ENCODE peak calls at places on chromosomes 13 and 19, in eight cellular contexts. N is pancreas, V is small intestine, M is foreskin fibroblast, F is heart left ventricle, Y is ascending aorta, P is GM23248, E is right atrium auricular region. K is an unnamed sample.

GRCh38 chr13:32811297-32811800 is 204.9 kb upstream of the KL start:
- DNase-seq in Y (no peak), E (no peak), N (no peak), M (peak), F (no peak), V (peak), P (peak), K (no peak)

GRCh38 chr13:113491418-113491883 is 940 bp upstream of the DCUN1D2 start:
- DNase-seq in M (peak), Y (no peak), E (no peak), F (no peak), N (no peak), V (peak), P (peak), K (no peak)

GRCh38 chr13:33251131-33251629 is 34.4 kb downstream of the STARD13 start:
- DNase-seq in N (no peak), E (no peak), P (peak), V (no peak), F (peak), M (peak), Y (no peak), K (peak)

GRCh38 chr19:810077-810855 is 11.5 kb downstream of the PLPPR3 start:
- DNase-seq in F (peak), M (no peak), N (no peak), V (no peak), P (no peak), E (no peak), Y (no peak), K (no peak)

GRCh38 chr19:10928563-10929401 is at the start of the genes TIMM29 and YIPF2:
- DNase-seq in V (peak), F (peak), N (peak), P (peak), M (peak), E (peak), Y (peak), K (peak)

GRCh38 chr19:41194157-41194552 is 1.1 kb downstream of the CYP2S1 start:
- DNase-seq in P (no peak), E (no peak), M (no peak), V (no peak), N (no peak), F (no peak), Y (no peak), K (no peak)

GRCh38 chr13:51834581-51835158 is 10.3 kb downstream of the TMEM272 start:
- DNase-seq in M (no peak), P (no peak), E (no peak), V (no peak), N (no peak), Y (no peak), F (no peak), K (no peak)

GRCh38 chr13:51618626-51619025 is 34.4 kb downstream of the WDFY2 start:
- DNase-seq in V (no peak), P (no peak), E (no peak), Y (no peak), M (peak), F (no peak), N (no peak), K (no peak)

GRCh38 chr19:10660346-10660745 is 6.2 kb downstream of the ILF3 start:
- DNase-seq in E (no peak), V (no peak), F (no peak), N (no peak), M (no peak), P (no peak), Y (no peak), K (no peak)

GRCh38 chr13:70432276-70432805 is 324.1 kb upstream of the KLHL1 start:
- DNase-seq in N (no peak), V (no peak), E (no peak), M (no peak), P (no peak), F (no peak), Y (no peak), K (no peak)

GRCh38 chr13:93002071-93002470 is 224.5 kb upstream of the GPC6 start:
- DNase-seq in P (peak), F (no peak), Y (no peak), E (no peak), N (no peak), V (no peak), M (peak), K (no peak)

GRCh38 chr19:54403054-54403453 is 12.2 kb upstream of the TTYH1 start:
- DNase-seq in E (no peak), V (no peak), Y (no peak), M (no peak), P (no peak), F (no peak), N (no peak), K (no peak)

GRCh38 chr13:33105387-33106005 is 89.3 kb downstream of the KL start:
- DNase-seq in F (peak), Y (no peak), M (no peak), V (no peak), E (no peak), N (no peak), P (no peak), K (no peak)

GRCh38 chr19:5035817-5036732 is 67.2 kb downstream of the KDM4B start:
- DNase-seq in V (no peak), M (peak), E (no peak), F (no peak), P (no peak), N (no peak), Y (no peak), K (no peak)

GRCh38 chr13:113734099-113734825 is 24.8 kb upstream of the TMEM255B start:
- DNase-seq in N (peak), M (no peak), V (no peak), P (no peak), Y (no peak), E (no peak), F (no peak), K (no peak)

GRCh38 chr19:39139305-39140194 is 14.0 kb downstream of the PAK4 start:
- DNase-seq in E (no peak), V (no peak), Y (no peak), M (no peak), P (no peak), N (no peak), F (no peak), K (no peak)

GRCh38 chr19:40578442-40578908 is 1.8 kb downstream of the SHKBP1 start:
- DNase-seq in Y (no peak), N (no peak), P (peak), V (peak), E (no peak), M (peak), F (no peak), K (no peak)

GRCh38 chr13:40777166-40777956 is 6.4 kb upstream of the MRPS31 start:
- DNase-seq in M (peak), E (no peak), Y (no peak), N (no peak), P (peak), F (no peak), V (peak), K (no peak)

GRCh38 chr19:49554701-49555181 is 25.6 kb downstream of the NOSIP start:
- DNase-seq in P (peak), F (peak), V (peak), Y (no peak), E (peak), N (no peak), M (no peak), K (no peak)

GRCh38 chr19:6865849-6866248 is 21.5 kb upstream of the ADGRE1 start:
- DNase-seq in F (no peak), P (no peak), V (no peak), E (no peak), N (no peak), M (no peak), Y (no peak), K (no peak)

GRCh38 chr13:30364133-30364532 is 56.8 kb upstream of the KATNAL1 start:
- DNase-seq in P (peak), V (no peak), N (no peak), E (no peak), M (peak), F (no peak), Y (no peak), K (no peak)

GRCh38 chr19:8355631-8356402 is 8.1 kb upstream of the ANGPTL4 start:
- DNase-seq in P (peak), E (peak), F (no peak), V (peak), N (no peak), Y (peak), M (peak), K (peak)

GRCh38 chr19:32459199-32459865 is 53.8 kb downstream of the DPY19L3 start:
- DNase-seq in E (no peak), V (peak), F (no peak), M (no peak), P (no peak), N (no peak), Y (no peak), K (no peak)

GRCh38 chr19:32460476-32460875 is 54.9 kb downstream of the DPY19L3 start:
- DNase-seq in M (no peak), N (no peak), P (no peak), Y (no peak), E (no peak), F (no peak), V (no peak), K (no peak)

GRCh38 chr19:32464279-32464678 is 58.7 kb downstream of the DPY19L3 start:
- DNase-seq in P (peak), N (no peak), E (no peak), M (no peak), V (peak), F (no peak), Y (no peak), K (no peak)

GRCh38 chr19:32469796-32470195 is 64.2 kb downstream of the DPY19L3 start:
- DNase-seq in M (peak), E (no peak), V (no peak), P (peak), Y (no peak), F (no peak), N (no peak), K (no peak)

GRCh38 chr19:32465176-32465575 is 59.6 kb downstream of the DPY19L3 start:
- DNase-seq in Y (no peak), N (no peak), F (no peak), V (no peak), E (no peak), P (no peak), M (no peak), K (no peak)
- H3K4me3 ChIP-seq in Y (no peak), N (no peak), F (no peak), V (no peak), E (no peak), P (no peak), M (no peak), K (no peak)

GRCh38 chr13:43089912-43090498 is 66.6 kb downstream of the DNAJC15 start:
- DNase-seq in V (no peak), F (no peak), M (no peak), N (no peak), E (no peak), P (no peak), Y (no peak), K (no peak)

GRCh38 chr13:43085545-43085944 is 62.2 kb downstream of the DNAJC15 start:
- DNase-seq in Y (no peak), E (no peak), F (no peak), N (no peak), M (peak), P (peak), V (peak), K (no peak)

GRCh38 chr13:43083750-43084149 is 60.4 kb downstream of the DNAJC15 start:
- DNase-seq in V (no peak), E (no peak), M (no peak), N (no peak), F (no peak), P (no peak), Y (no peak), K (no peak)

GRCh38 chr13:43087960-43088580 is 64.7 kb downstream of the DNAJC15 start:
- DNase-seq in F (no peak), Y (no peak), P (peak), N (no peak), V (peak), E (no peak), M (no peak), K (no peak)
- H3K4me3 ChIP-seq in F (peak), Y (peak), P (peak), N (peak), V (no peak), E (no peak), M (peak), K (peak)

GRCh38 chr19:2083174-2083854 is 12.8 kb downstream of the MOB3A start:
- DNase-seq in V (no peak), N (no peak), M (no peak), Y (no peak), E (no peak), F (peak), P (no peak), K (no peak)

GRCh38 chr19:2080336-2080988 is 15.7 kb downstream of the MOB3A start:
- DNase-seq in M (no peak), P (no peak), F (no peak), Y (no peak), N (no peak), E (no peak), V (no peak), K (no peak)

GRCh38 chr19:2079076-2079864 is 16.9 kb downstream of the MOB3A start:
- DNase-seq in N (no peak), E (no peak), Y (no peak), P (no peak), F (no peak), M (no peak), V (no peak), K (no peak)

GRCh38 chr19:2079865-2080301 is 16.2 kb downstream of the MOB3A start:
- DNase-seq in E (no peak), M (no peak), N (no peak), V (no peak), P (no peak), Y (no peak), F (no peak), K (no peak)

GRCh38 chr19:2081873-2082810 is 14.0 kb downstream of the MOB3A start:
- DNase-seq in P (no peak), F (peak), V (no peak), Y (no peak), N (no peak), E (no peak), M (no peak), K (no peak)
- H3K4me3 ChIP-seq in P (no peak), F (no peak), V (no peak), Y (no peak), N (no peak), E (no peak), M (no peak), K (no peak)

GRCh38 chr19:18698321-18699167 is 15.1 kb downstream of the CRTC1 start:
- DNase-seq in E (no peak), F (no peak), M (no peak), P (no peak), Y (no peak), N (no peak), V (no peak), K (no peak)

GRCh38 chr19:18699403-18700054 is 16.0 kb downstream of the CRTC1 start:
- DNase-seq in E (no peak), Y (no peak), F (no peak), P (no peak), M (no peak), N (no peak), V (peak), K (no peak)

GRCh38 chr19:18697680-18698079 is 14.2 kb downstream of the CRTC1 start:
- DNase-seq in F (no peak), V (peak), N (peak), P (no peak), E (no peak), Y (no peak), M (no peak), K (no peak)

GRCh38 chr19:18701250-18701608 is 17.7 kb downstream of the CRTC1 start:
- DNase-seq in V (peak), Y (no peak), N (no peak), F (no peak), E (no peak), M (no peak), P (no peak), K (no peak)

GRCh38 chr19:18700501-18701249 is 17.2 kb downstream of the CRTC1 start:
- DNase-seq in E (peak), N (peak), M (peak), V (peak), Y (peak), F (peak), P (peak), K (peak)
- H3K4me3 ChIP-seq in E (peak), N (no peak), M (peak), V (no peak), Y (peak), F (peak), P (peak), K (peak)

GRCh38 chr13:98299954-98300350 is 122.9 kb upstream of the RNF113B start:
- DNase-seq in Y (no peak), V (no peak), N (no peak), P (peak), E (no peak), F (no peak), M (peak), K (no peak)

GRCh38 chr13:98300956-98301641 is 124.0 kb upstream of the RNF113B start:
- DNase-seq in N (no peak), E (no peak), M (peak), F (no peak), V (no peak), Y (no peak), P (peak), K (no peak)

GRCh38 chr13:98303858-98304257 is 126.8 kb upstream of the RNF113B start:
- DNase-seq in N (no peak), F (no peak), Y (no peak), P (no peak), E (no peak), V (no peak), M (no peak), K (no peak)

GRCh38 chr13:98299243-98299953 is 122.3 kb upstream of the RNF113B start:
- DNase-seq in E (no peak), M (peak), F (no peak), N (no peak), V (no peak), Y (no peak), P (peak), K (no peak)

GRCh38 chr13:98301721-98302120 is 124.7 kb upstream of the RNF113B start:
- DNase-seq in V (no peak), E (no peak), F (no peak), Y (no peak), M (no peak), N (no peak), P (peak), K (no peak)
- H3K4me3 ChIP-seq in V (no peak), E (no peak), F (no peak), Y (no peak), M (no peak), N (no peak), P (peak), K (no peak)

GRCh38 chr19:45122832-45123231 is 29.9 kb downstream of the PPP1R37 start:
- DNase-seq in E (no peak), M (no peak), F (no peak), N (no peak), V (no peak), Y (no peak), P (no peak), K (no peak)

GRCh38 chr19:45125360-45125759 is 32.4 kb downstream of the PPP1R37 start:
- DNase-seq in Y (no peak), M (no peak), P (no peak), V (no peak), E (no peak), N (no peak), F (no peak), K (no peak)

GRCh38 chr19:45121827-45122345 is 28.9 kb downstream of the PPP1R37 start:
- DNase-seq in E (no peak), P (no peak), Y (no peak), V (no peak), F (no peak), N (no peak), M (no peak), K (no peak)

GRCh38 chr19:45124021-45124420 is 31.0 kb downstream of the PPP1R37 start:
- DNase-seq in N (no peak), Y (no peak), F (no peak), E (no peak), V (no peak), M (no peak), P (no peak), K (no peak)

DNA sequence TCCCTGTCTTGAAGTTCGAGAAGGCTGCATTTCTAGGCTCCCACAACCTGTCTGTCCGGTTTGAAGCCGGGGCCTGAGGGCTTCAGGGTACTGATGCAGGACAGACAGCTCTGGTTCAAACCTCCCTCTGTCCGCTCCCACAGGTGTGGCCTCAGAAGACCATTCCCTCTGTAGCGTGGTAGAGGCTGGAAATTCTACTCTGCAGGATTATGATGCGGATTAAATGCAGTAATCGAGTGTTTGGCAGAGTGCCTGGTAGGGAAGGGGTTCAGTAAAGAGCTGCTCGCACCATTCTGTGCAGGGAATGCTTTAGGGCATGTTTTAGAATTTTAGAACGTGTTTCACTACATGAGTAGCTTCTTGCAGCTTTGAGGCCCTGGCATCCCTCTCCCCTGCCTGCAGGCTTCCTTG is 30.5 kb downstream of the PPP1R37 start:
- DNase-seq in F (no peak), Y (no peak), M (peak), E (no peak), N (no peak), V (no peak), P (no peak), K (no peak)
- H3K4me3 ChIP-seq in F (no peak), Y (no peak), M (no peak), E (no peak), N (no peak), V (no peak), P (no peak), K (no peak)

K was measured in uterus.